ENCODE peak calls at places on chromosome 19, in five cellular contexts. One of them, this sample, is unnamed.

GRCh38 chr19:46760363-46760762 is 14.1 kb upstream of the STRN4 start:
- DNase-seq in MCF 10A: no peak
- DNase-seq in ascending aorta: no peak
- DNase-seq in colonic mucosa: no peak
- DNase-seq in neural progenitor cell: no peak
- DNase-seq in this sample: no peak

GRCh38 chr19:16325671-16326400 is 1.2 kb downstream of the KLF2 start:
- DNase-seq in MCF 10A: no peak
- DNase-seq in ascending aorta: no peak
- DNase-seq in colonic mucosa: peak
- DNase-seq in neural progenitor cell: peak
- DNase-seq in this sample: peak

GRCh38 chr19:6216996-6217751 is 62.6 kb downstream of the MLLT1 start:
- DNase-seq in MCF 10A: no peak
- DNase-seq in ascending aorta: no peak
- DNase-seq in colonic mucosa: no peak
- DNase-seq in neural progenitor cell: peak
- DNase-seq in this sample: peak

GRCh38 chr19:1177322-1178114 is 3.5 kb upstream of the SBNO2 start:
- DNase-seq in MCF 10A: peak
- DNase-seq in ascending aorta: no peak
- DNase-seq in colonic mucosa: no peak
- DNase-seq in neural progenitor cell: no peak
- DNase-seq in this sample: no peak

GRCh38 chr19:47703301-47703700 is 9.9 kb upstream of the EHD2 start:
- DNase-seq in MCF 10A: no peak
- DNase-seq in ascending aorta: no peak
- DNase-seq in colonic mucosa: no peak
- DNase-seq in neural progenitor cell: no peak
- DNase-seq in this sample: no peak

GRCh38 chr19:632228-633067 is 889 bp downstream of the POLRMT start:
- DNase-seq in MCF 10A: peak
- DNase-seq in ascending aorta: no peak
- DNase-seq in colonic mucosa: peak
- DNase-seq in neural progenitor cell: peak
- DNase-seq in this sample: peak

GRCh38 chr19:32674959-32675719 is at the start of gene ANKRD27:
- DNase-seq in MCF 10A: peak
- DNase-seq in ascending aorta: peak
- DNase-seq in colonic mucosa: peak
- DNase-seq in neural progenitor cell: peak
- DNase-seq in this sample: peak

GRCh38 chr19:596263-596655 is 6.6 kb downstream of the HCN2 start:
- DNase-seq in MCF 10A: no peak
- DNase-seq in ascending aorta: no peak
- DNase-seq in colonic mucosa: no peak
- DNase-seq in neural progenitor cell: no peak
- DNase-seq in this sample: no peak

GRCh38 chr19:30227661-30228112 is 144.5 kb upstream of the ZNF536 start:
- DNase-seq in MCF 10A: no peak
- DNase-seq in ascending aorta: no peak
- DNase-seq in colonic mucosa: peak
- DNase-seq in neural progenitor cell: peak
- DNase-seq in this sample: peak

GRCh38 chr19:50428768-50429463 is 3.8 kb upstream of the MYBPC2 start:
- DNase-seq in MCF 10A: no peak
- DNase-seq in ascending aorta: no peak
- DNase-seq in colonic mucosa: no peak
- DNase-seq in neural progenitor cell: no peak
- DNase-seq in this sample: no peak

GRCh38 chr19:47469419-47469700 is 2.3 kb downstream of the SLC8A2 start:
- DNase-seq in MCF 10A: no peak
- DNase-seq in ascending aorta: no peak
- DNase-seq in colonic mucosa: no peak
- DNase-seq in neural progenitor cell: no peak
- DNase-seq in this sample: no peak

GRCh38 chr19:13001502-13002388 is 6.5 kb downstream of the NFIX start:
- DNase-seq in MCF 10A: no peak
- DNase-seq in ascending aorta: no peak
- DNase-seq in colonic mucosa: no peak
- DNase-seq in neural progenitor cell: no peak
- DNase-seq in this sample: no peak

GRCh38 chr19:50639121-50640112 is at the start of gene SYT3:
- DNase-seq in MCF 10A: no peak
- DNase-seq in ascending aorta: no peak
- DNase-seq in colonic mucosa: no peak
- DNase-seq in neural progenitor cell: peak
- DNase-seq in this sample: peak

GRCh38 chr19:48419158-48419920 is 25.9 kb downstream of the GRIN2D start:
- DNase-seq in MCF 10A: no peak
- DNase-seq in ascending aorta: no peak
- DNase-seq in colonic mucosa: peak
- DNase-seq in neural progenitor cell: peak
- DNase-seq in this sample: peak

GRCh38 chr19:47512183-47512947 is 2.5 kb downstream of the NAPA start:
- DNase-seq in MCF 10A: peak
- DNase-seq in ascending aorta: no peak
- DNase-seq in colonic mucosa: peak
- DNase-seq in neural progenitor cell: no peak
- DNase-seq in this sample: no peak

GRCh38 chr19:1074512-1075283 is 7.7 kb downstream of the ARHGAP45 start:
- DNase-seq in MCF 10A: peak
- DNase-seq in ascending aorta: no peak
- DNase-seq in colonic mucosa: peak
- DNase-seq in neural progenitor cell: no peak
- DNase-seq in this sample: no peak

GRCh38 chr19:15170345-15170744 is 30.4 kb downstream of the NOTCH3 start:
- DNase-seq in MCF 10A: no peak
- DNase-seq in ascending aorta: no peak
- DNase-seq in colonic mucosa: no peak
- DNase-seq in neural progenitor cell: no peak
- DNase-seq in this sample: no peak

GRCh38 chr19:14113762-14114414 is 3.7 kb downstream of the PRKACA start:
- DNase-seq in MCF 10A: no peak
- DNase-seq in ascending aorta: no peak
- DNase-seq in colonic mucosa: peak
- DNase-seq in neural progenitor cell: no peak
- DNase-seq in this sample: peak

GRCh38 chr19:44668985-44669764 is 2.1 kb upstream of the CEACAM19 start:
- DNase-seq in MCF 10A: no peak
- DNase-seq in ascending aorta: no peak
- DNase-seq in colonic mucosa: no peak
- DNase-seq in neural progenitor cell: no peak
- DNase-seq in this sample: no peak

GRCh38 chr19:17327654-17328516 is 6.8 kb downstream of the ANO8 start:
- DNase-seq in MCF 10A: no peak
- DNase-seq in ascending aorta: no peak
- DNase-seq in colonic mucosa: peak
- DNase-seq in neural progenitor cell: peak
- DNase-seq in this sample: peak
- TF ChIP-seq CTCF in MCF 10A: no peak
- TF ChIP-seq CTCF in ascending aorta: no peak
- TF ChIP-seq CTCF in colonic mucosa: peak
- TF ChIP-seq CTCF in neural progenitor cell: peak
- TF ChIP-seq CTCF in this sample: peak

DNA sequence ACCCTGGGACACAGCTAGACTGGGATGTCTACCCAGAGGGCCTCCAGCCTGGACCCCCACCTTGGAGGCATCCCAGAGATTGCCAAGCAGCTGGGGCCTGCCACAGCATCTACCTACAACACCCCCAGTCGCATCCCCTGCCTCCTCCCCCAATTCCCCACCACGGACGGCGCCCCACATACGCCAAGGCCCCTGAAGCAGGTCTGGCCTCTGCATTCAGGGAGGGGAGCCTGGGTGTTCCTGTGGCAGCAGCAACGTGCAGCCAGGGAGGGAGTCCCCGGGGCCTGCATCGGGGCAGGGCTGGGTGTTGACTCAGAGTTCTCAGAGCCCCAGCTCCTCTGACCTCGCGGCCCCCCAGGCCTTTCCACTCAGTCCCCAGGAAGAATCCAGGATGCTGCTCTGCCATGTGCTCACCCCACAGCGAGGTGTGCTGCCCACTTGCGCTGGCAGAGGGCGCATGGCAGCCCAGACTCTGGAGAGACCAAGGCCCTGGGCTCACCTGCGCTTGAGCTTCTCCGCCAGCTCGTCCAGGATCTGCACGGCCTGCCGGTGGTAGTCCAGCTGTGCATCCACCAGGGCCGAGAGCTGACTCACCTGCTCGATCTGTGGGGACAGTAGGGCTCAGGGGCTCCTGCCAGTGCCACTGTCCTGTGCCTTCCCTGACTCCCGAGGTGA is 19.6 kb downstream of the MPND start:
- DNase-seq in MCF 10A: peak
- DNase-seq in ascending aorta: no peak
- DNase-seq in colonic mucosa: no peak
- DNase-seq in neural progenitor cell: peak
- DNase-seq in this sample: no peak
- TF ChIP-seq CTCF in MCF 10A: peak
- TF ChIP-seq CTCF in ascending aorta: no peak
- TF ChIP-seq CTCF in colonic mucosa: no peak
- TF ChIP-seq CTCF in neural progenitor cell: peak
- TF ChIP-seq CTCF in this sample: no peak

GRCh38 chr19:40666803-40667438 is 23.5 kb downstream of the NUMBL start:
- DNase-seq in MCF 10A: no peak
- DNase-seq in ascending aorta: no peak
- DNase-seq in colonic mucosa: no peak
- DNase-seq in neural progenitor cell: no peak
- DNase-seq in this sample: no peak

GRCh38 chr19:40661616-40662015 is 28.8 kb downstream of the NUMBL start:
- DNase-seq in MCF 10A: no peak
- DNase-seq in ascending aorta: no peak
- DNase-seq in colonic mucosa: no peak
- DNase-seq in neural progenitor cell: no peak
- DNase-seq in this sample: no peak

GRCh38 chr19:40663712-40664692 is 26.4 kb downstream of the NUMBL start:
- DNase-seq in MCF 10A: peak
- DNase-seq in ascending aorta: no peak
- DNase-seq in colonic mucosa: no peak
- DNase-seq in neural progenitor cell: no peak
- DNase-seq in this sample: no peak

GRCh38 chr19:40659566-40659965 is 30.9 kb downstream of the NUMBL start:
- DNase-seq in MCF 10A: no peak
- DNase-seq in ascending aorta: no peak
- DNase-seq in colonic mucosa: no peak
- DNase-seq in neural progenitor cell: no peak
- DNase-seq in this sample: no peak

DNA sequence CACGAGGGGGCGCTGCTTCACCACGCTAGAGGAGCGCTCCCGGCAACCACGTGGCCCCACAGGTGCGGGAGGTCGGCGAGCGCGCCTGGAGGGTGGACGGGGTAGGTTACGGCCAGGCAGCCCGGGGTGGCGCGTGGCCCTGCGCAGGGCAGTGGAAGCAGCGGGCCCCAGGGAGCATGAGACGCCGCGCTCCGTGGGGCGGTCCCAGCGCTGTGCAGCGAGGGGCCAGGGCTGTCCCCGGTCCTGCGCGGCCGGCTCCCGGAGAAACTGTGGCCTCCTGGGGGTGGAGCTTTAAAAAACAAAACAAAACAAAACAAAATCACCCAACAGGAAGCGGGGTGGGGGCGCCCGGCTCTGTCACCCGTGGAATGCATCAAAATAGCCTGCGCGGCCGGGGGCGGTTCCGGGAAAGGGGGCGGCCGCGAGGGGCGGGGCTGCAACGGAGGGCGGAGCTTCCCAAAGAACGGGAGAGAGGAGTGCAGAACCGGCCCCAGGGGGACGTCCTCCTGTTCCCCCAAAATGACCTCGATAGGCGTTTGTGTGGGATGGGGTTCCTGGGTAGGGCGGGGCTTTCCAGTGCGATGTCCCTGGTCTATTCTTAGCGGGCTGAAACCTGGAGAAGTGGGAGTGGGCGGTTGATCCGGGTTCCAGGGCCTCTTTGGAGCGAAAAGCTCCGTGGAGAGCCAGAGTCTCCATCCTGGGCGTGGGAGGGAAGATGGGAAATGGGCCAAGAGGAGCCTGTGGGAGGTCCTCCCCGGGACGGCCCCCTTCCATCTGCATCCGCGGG is 27.3 kb downstream of the NUMBL start:
- DNase-seq in MCF 10A: peak
- DNase-seq in ascending aorta: peak
- DNase-seq in colonic mucosa: peak
- DNase-seq in neural progenitor cell: peak
- DNase-seq in this sample: peak
- TF ChIP-seq CTCF in MCF 10A: no peak
- TF ChIP-seq CTCF in ascending aorta: peak
- TF ChIP-seq CTCF in colonic mucosa: no peak
- TF ChIP-seq CTCF in neural progenitor cell: peak
- TF ChIP-seq CTCF in this sample: peak

GRCh38 chr19:3707868-3708206 is 347 bp upstream of the TJP3 start:
- DNase-seq in MCF 10A: no peak
- DNase-seq in ascending aorta: no peak
- DNase-seq in colonic mucosa: no peak
- DNase-seq in neural progenitor cell: no peak
- DNase-seq in this sample: no peak

GRCh38 chr19:3716147-3716668 is 8.0 kb downstream of the TJP3 start:
- DNase-seq in MCF 10A: no peak
- DNase-seq in ascending aorta: no peak
- DNase-seq in colonic mucosa: peak
- DNase-seq in neural progenitor cell: no peak
- DNase-seq in this sample: no peak

GRCh38 chr19:3710265-3710812 is 2.2 kb downstream of the TJP3 start:
- DNase-seq in MCF 10A: peak
- DNase-seq in ascending aorta: peak
- DNase-seq in colonic mucosa: peak
- DNase-seq in neural progenitor cell: no peak
- DNase-seq in this sample: no peak

GRCh38 chr19:3708207-3708931 is at the start of gene TJP3:
- DNase-seq in MCF 10A: peak
- DNase-seq in ascending aorta: no peak
- DNase-seq in colonic mucosa: peak
- DNase-seq in neural progenitor cell: no peak
- DNase-seq in this sample: no peak

DNA sequence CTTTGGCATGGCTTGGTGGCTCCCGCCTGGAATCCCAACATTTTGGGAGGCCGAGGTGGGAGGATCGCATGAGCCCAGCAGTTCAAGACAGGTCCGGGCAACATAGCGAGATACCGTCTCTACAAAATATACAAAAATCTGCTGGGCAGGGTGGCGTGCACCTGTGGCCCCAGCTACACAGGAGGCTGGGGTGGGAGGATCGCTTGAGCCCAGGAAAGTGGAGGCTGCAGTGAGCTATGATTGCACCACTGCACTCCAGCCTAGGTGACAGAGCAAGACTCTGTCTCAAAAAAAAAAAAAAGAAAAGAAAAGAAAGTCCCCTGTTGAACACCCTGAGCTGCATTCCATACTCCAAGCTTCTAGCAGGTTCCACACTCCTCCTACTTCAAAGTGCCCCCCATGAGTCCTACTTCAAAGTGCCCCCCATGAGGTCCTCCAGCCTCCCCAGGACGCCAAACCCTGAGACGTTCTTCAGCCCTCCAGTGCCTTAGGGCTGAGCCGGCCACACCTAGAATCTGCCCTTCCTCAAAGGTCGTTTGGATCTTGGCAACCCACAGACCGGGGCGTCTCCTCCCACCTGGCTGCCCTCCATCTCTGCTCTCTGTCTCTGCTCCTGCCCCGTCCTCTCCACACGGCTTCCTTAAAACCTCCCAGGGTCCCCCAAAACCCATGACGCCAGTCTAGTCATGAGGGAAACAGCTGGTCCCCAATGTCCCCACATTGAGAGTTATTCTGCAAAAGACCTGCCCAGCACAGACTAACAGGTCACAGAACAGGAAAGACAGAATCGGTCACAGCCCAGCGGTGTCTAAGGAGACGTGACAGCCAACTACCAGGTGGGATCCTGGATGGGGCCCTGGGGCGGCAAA is 4.7 kb downstream of the TJP3 start:
- DNase-seq in MCF 10A: peak
- DNase-seq in ascending aorta: no peak
- DNase-seq in colonic mucosa: peak
- DNase-seq in neural progenitor cell: no peak
- DNase-seq in this sample: no peak
- TF ChIP-seq CTCF in MCF 10A: no peak
- TF ChIP-seq CTCF in ascending aorta: no peak
- TF ChIP-seq CTCF in colonic mucosa: no peak
- TF ChIP-seq CTCF in neural progenitor cell: no peak
- TF ChIP-seq CTCF in this sample: no peak

This sample was measured in glutamatergic neuron.